ENCODE peak calls at places on chromosomes 2 and 18, in seven cellular contexts. V is T follicular helper cell, U is HFFc6, M is frontal cortex, R is AG10803, K is A673, N is T47D. A is an unnamed sample.

GRCh38 chr2:18273205-18273604 is 287.2 kb downstream of the RDH14 start:
- DNase-seq in V (no peak), R (no peak), N (no peak), U (no peak), M (no peak), K (no peak), A (no peak)

GRCh38 chr2:105796791-105797190 is 52.1 kb downstream of the NCK2 start:
- DNase-seq in K (no peak), R (peak), U (no peak), N (no peak), M (no peak), V (no peak), A (peak)

GRCh38 chr18:12782521-12782920 is 79.7 kb downstream of the PSMG2 start:
- DNase-seq in N (no peak), M (no peak), K (no peak), V (no peak), R (no peak), U (no peak), A (no peak)

GRCh38 chr18:77132369-77133050 is at the start of gene MBP:
- DNase-seq in N (peak), R (no peak), V (peak), K (no peak), U (no peak), M (peak), A (no peak)

GRCh38 chr2:216619411-216620393 is 13.5 kb upstream of the IGFBP2 start:
- DNase-seq in U (no peak), K (peak), N (peak), M (no peak), V (no peak), R (peak), A (peak)

GRCh38 chr2:182784777-182785176 is 68.7 kb downstream of the DNAJC10 start:
- DNase-seq in R (peak), N (peak), V (no peak), U (peak), M (peak), K (peak), A (peak)

GRCh38 chr2:84811839-84812238 is 69.0 kb downstream of the TRABD2A start:
- DNase-seq in M (no peak), U (no peak), K (no peak), N (no peak), V (no peak), R (no peak), A (no peak)

GRCh38 chr18:21109936-21110666 is 1.5 kb downstream of the ROCK1 start:
- DNase-seq in N (no peak), V (no peak), K (peak), U (peak), M (no peak), R (no peak), A (no peak)

GRCh38 chr2:170146784-170147183 is 31.2 kb upstream of the MYO3B start:
- DNase-seq in M (no peak), N (no peak), K (no peak), V (no peak), U (no peak), R (no peak), A (no peak)

GRCh38 chr2:18721038-18721922 is 131.9 kb upstream of the NT5C1B start:
- DNase-seq in K (no peak), M (no peak), V (no peak), R (no peak), U (no peak), N (no peak), A (no peak)

GRCh38 chr2:183049420-183049819 is 11.2 kb upstream of the NCKAP1 start:
- DNase-seq in R (no peak), U (no peak), K (no peak), M (no peak), V (no peak), N (no peak), A (no peak)